ENCODE peak calls at places on chromosomes 5 and 9, in four cellular contexts. O is NCI-H146; I is effector memory CD4-positive, alpha-beta T cell; G is Kasumi-1. Z is an unnamed sample.

GRCh38 chr5:149638136-149638535 is 56.8 kb downstream of the ARHGEF37 start:
- DNase-seq in O (no peak), I (no peak), G (no peak), Z (no peak)

GRCh38 chr9:33748633-33749304 is 46.6 kb upstream of the PRSS3 start:
- DNase-seq in O (no peak), I (no peak), G (no peak), Z (no peak)

GRCh38 chr9:125401317-125401716 is 139.7 kb downstream of the GAPVD1 start:
- DNase-seq in O (no peak), I (no peak), G (no peak), Z (no peak)

GRCh38 chr5:27242258-27242626 is 203.9 kb upstream of the CDH9 start:
- DNase-seq in O (no peak), I (no peak), G (no peak), Z (no peak)

GRCh38 chr9:127977877-127978647 is 2.7 kb downstream of the EEIG1 start:
- DNase-seq in O (no peak), I (no peak), G (no peak), Z (no peak)

GRCh38 chr9:91185193-91185886 is 176.4 kb downstream of the AUH start:
- DNase-seq in O (no peak), I (no peak), G (no peak), Z (no peak)

GRCh38 chr5:1380011-1380817 is 35.3 kb upstream of the CLPTM1L start:
- DNase-seq in O (peak), I (peak), G (peak), Z (peak)

GRCh38 chr5:159825551-159826051 is 90.7 kb upstream of the ADRA1B start:
- DNase-seq in O (no peak), I (no peak), G (no peak), Z (peak)

GRCh38 chr5:141369994-141370848 is at the start of gene PCDHGB3:
- DNase-seq in O (no peak), I (peak), G (no peak), Z (no peak)

GRCh38 chr5:122478741-122479459 is 166.9 kb downstream of the SNCAIP start:
- DNase-seq in O (no peak), I (no peak), G (no peak), Z (no peak)

GRCh38 chr5:148963679-148964078 is 99.2 kb downstream of the SH3TC2 start:
- DNase-seq in O (no peak), I (no peak), G (peak), Z (no peak)

GRCh38 chr5:62691946-62692345 is 113.3 kb downstream of the LRRC70 start:
- DNase-seq in O (no peak), I (no peak), G (no peak), Z (no peak)